ENCODE peak calls at places on chromosome X, in six cellular contexts. K is HCT116, N is GM12878, A is GM23338, V is A549, O is SK-N-SH. E is an unnamed sample.

GRCh38 chrX:47321386-47321785 is 49.0 kb upstream of the ZNF157 start:
- DNase-seq in V (no peak), A (peak), O (no peak), K (no peak), N (no peak), E (no peak)

GRCh38 chrX:25083661-25084060 is 67.9 kb upstream of the ARX start:
- DNase-seq in K (no peak), A (no peak), O (no peak), V (peak), N (no peak), E (no peak)

GRCh38 chrX:31279359-31279758 is 207.5 kb upstream of the FTHL17 start:
- DNase-seq in A (peak), V (no peak), N (no peak), O (no peak), K (no peak), E (no peak)

GRCh38 chrX:68732906-68733493 is 85.5 kb downstream of the STARD8 start:
- DNase-seq in V (peak), O (peak), N (no peak), K (peak), A (peak), E (peak)

GRCh38 chrX:101028562-101028961 is 23.3 kb downstream of the TRMT2B start:
- DNase-seq in A (no peak), N (no peak), O (no peak), V (no peak), K (no peak), E (no peak)

GRCh38 chrX:153870791-153871360 is 15.1 kb downstream of the L1CAM start:
- DNase-seq in O (peak), A (no peak), K (no peak), V (no peak), N (no peak), E (no peak)

GRCh38 chrX:48956728-48957414 is 536 bp downstream of the OTUD5 start:
- DNase-seq in K (no peak), A (no peak), O (no peak), N (no peak), V (no peak), E (peak)

GRCh38 chrX:12701625-12702024 is 89.6 kb upstream of the PRPS2 start:
- DNase-seq in O (peak), V (peak), N (peak), K (peak), A (peak), E (peak)

GRCh38 chrX:47831788-47832187 is 4.9 kb upstream of the ZNF81 start:
- DNase-seq in N (no peak), O (peak), V (peak), A (peak), K (peak), E (peak)

GRCh38 chrX:6679988-6680387 is 145.1 kb upstream of the VCX3A start:
- DNase-seq in A (no peak), K (no peak), N (no peak), V (no peak), O (no peak), E (no peak)

GRCh38 chrX:19448077-19448476 is 67.2 kb downstream of the MAP3K15 start:
- DNase-seq in A (no peak), K (no peak), N (no peak), V (no peak), O (no peak), E (no peak)

GRCh38 chrX:109952985-109953905 is 49.7 kb upstream of the TMEM164 start:
- DNase-seq in O (no peak), K (no peak), N (peak), V (no peak), A (no peak), E (peak)

GRCh38 chrX:123217077-123217476 is 33.0 kb downstream of the GRIA3 start:
- DNase-seq in K (no peak), V (no peak), N (no peak), A (no peak), O (no peak), E (no peak)

GRCh38 chrX:7083468-7084396 is 63.8 kb upstream of the STS start:
- DNase-seq in K (peak), A (no peak), O (no peak), N (peak), V (no peak), E (peak)

GRCh38 chrX:29913647-29914046 is 301.7 kb upstream of the MAGEB2 start:
- DNase-seq in V (no peak), O (no peak), A (no peak), N (no peak), K (no peak), E (no peak)

GRCh38 chrX:19595036-19595435 is 79.7 kb upstream of the MAP3K15 start:
- DNase-seq in K (no peak), N (no peak), A (no peak), O (peak), V (no peak), E (no peak)

GRCh38 chrX:70208479-70208878 is 26.0 kb upstream of the AWAT1 start:
- DNase-seq in A (no peak), V (no peak), N (no peak), O (no peak), K (no peak), E (no peak)

GRCh38 chrX:47190445-47191269 is 3.0 kb upstream of the UBA1 start:
- DNase-seq in N (peak), O (peak), A (peak), K (peak), V (peak), E (peak)

GRCh38 chrX:16578218-16578617 is 71.7 kb upstream of the S100G start:
- DNase-seq in K (no peak), N (no peak), V (no peak), O (no peak), A (peak), E (no peak)

GRCh38 chrX:125378205-125378604 is 58.5 kb downstream of the TEX13C start:
- DNase-seq in K (no peak), A (peak), N (no peak), V (no peak), O (no peak), E (no peak)

GRCh38 chrX:153339662-153340061 is 5.7 kb downstream of the ZNF275 start:
- DNase-seq in K (no peak), V (no peak), A (no peak), N (no peak), O (no peak), E (no peak)

GRCh38 chrX:2676794-2677675 is 14.1 kb upstream of the CD99 start:
- DNase-seq in O (no peak), K (no peak), V (no peak), A (no peak), N (no peak), E (no peak)

GRCh38 chrX:1807301-1807731 is 192.5 kb downstream of the ASMT start:
- DNase-seq in O (no peak), A (peak), N (no peak), V (no peak), K (no peak), E (no peak)

GRCh38 chrX:155094468-155095061 is 23.3 kb downstream of the BRCC3 start:
- DNase-seq in N (no peak), O (peak), K (no peak), V (no peak), A (peak), E (no peak)

GRCh38 chrX:30951003-30951402 is 61.9 kb upstream of the TAB3 start:
- DNase-seq in K (no peak), O (no peak), N (no peak), V (no peak), A (no peak), E (no peak)

GRCh38 chrX:50812995-50813842 is 775 bp downstream of the SHROOM4 start:
- DNase-seq in N (no peak), A (peak), V (peak), O (peak), K (no peak), E (no peak)

GRCh38 chrX:50183891-50184290 is 16.9 kb downstream of the AKAP4 start:
- DNase-seq in O (no peak), V (no peak), K (no peak), N (no peak), A (no peak), E (no peak)

GRCh38 chrX:48890934-48891401 is 6.6 kb downstream of the TIMM17B start:
- DNase-seq in N (no peak), K (no peak), A (peak), O (peak), V (no peak), E (no peak)

GRCh38 chrX:114800719-114801118 is 216.7 kb downstream of the IL13RA2 start:
- DNase-seq in N (no peak), O (no peak), K (peak), V (no peak), A (no peak), E (peak)

GRCh38 chrX:137194164-137194563 is 160.4 kb upstream of the GPR101 start:
- DNase-seq in N (peak), O (peak), V (peak), A (peak), K (peak), E (peak)

GRCh38 chrX:31036895-31037294 is 34.9 kb downstream of the FTHL17 start:
- DNase-seq in O (peak), V (peak), N (no peak), K (peak), A (peak), E (peak)

GRCh38 chrX:101759000-101759399 is 99.3 kb upstream of the ARMCX2 start:
- DNase-seq in V (peak), A (peak), O (peak), K (peak), N (no peak), E (no peak)

GRCh38 chrX:69109706-69110635 is 55.3 kb downstream of the PJA1 start:
- DNase-seq in O (no peak), V (peak), N (no peak), K (peak), A (no peak), E (no peak)

GRCh38 chrX:101257448-101258259 is 33.5 kb downstream of the TAF7L start:
- DNase-seq in A (no peak), O (no peak), K (no peak), N (no peak), V (no peak), E (no peak)

GRCh38 chrX:86133761-86134160 is 14.5 kb upstream of the DACH2 start:
- DNase-seq in V (no peak), O (peak), K (no peak), A (peak), N (no peak), E (no peak)
- TF ChIP-seq REST in V (no peak), O (no peak), K (no peak), A (no peak), N (no peak), E (no peak)

DNA sequence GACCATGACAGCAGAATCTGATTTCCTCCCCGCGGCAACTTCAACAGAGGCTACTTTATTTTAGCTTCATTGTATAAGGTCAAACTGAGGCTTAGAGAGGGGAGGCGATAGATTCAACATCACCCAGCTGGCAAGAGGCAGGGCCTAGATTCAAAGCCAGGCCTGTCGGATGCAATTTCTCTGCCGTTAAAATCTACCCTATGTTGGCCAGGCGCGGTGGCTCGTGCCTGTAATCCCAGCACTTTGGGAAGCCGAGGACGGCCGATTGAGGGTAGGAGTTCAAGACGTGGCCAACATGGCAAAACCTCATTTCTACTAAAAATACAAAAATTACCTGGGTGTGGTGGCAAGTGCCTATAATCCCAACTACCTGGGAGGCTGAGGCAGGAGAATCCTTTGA is 182.2 kb downstream of the BCOR start:
- DNase-seq in V (no peak), A (no peak), K (no peak), N (no peak), O (no peak), E (no peak)
- TF ChIP-seq CTCF in V (no peak), A (no peak), K (no peak), N (no peak), O (no peak), E (no peak)

DNA sequence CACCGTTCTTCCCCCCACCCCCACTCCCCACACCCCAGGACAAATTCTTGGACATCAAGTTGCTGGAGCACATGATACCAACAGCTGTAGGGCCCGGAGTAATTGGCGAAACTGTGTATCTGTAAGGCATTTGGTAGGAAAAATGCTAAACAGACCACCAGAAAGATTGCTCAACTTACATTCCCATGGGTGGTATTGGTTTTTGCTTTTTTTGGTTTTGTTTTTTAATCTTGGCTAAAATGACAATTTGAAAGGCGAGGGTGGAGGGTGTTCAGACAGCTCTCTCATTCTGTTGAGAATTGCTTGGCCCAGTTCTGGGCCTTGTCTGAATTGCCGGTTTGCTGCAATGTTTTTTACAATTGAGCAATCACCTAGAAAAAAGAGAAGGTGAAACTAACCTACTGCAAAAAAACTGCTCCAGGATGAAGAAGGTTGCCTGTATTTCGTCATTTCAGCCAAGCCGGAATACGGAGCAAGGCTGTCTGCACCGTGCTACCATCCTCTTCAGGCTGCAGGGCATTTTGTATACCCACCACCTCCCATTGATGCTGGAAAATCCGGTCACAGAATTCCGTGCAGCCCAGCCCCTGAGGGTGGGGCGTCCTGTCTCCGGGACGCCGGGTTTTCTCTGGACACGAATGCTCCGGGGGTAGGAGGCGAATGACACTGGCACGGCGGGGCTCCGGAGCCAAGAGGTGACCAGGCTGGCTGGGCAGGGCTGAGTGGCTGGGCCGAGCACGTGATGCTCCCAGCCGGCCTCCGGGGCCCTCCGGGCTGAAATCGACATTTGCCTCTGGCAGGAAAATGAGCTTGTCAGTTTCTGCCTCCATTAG is at the start of gene CLCN4:
- DNase-seq in V (peak), A (peak), O (peak), N (no peak), K (peak), E (peak)
- H3K4me3 ChIP-seq in V (peak), A (peak), O (no peak), N (peak), K (peak), E (peak)

DNA sequence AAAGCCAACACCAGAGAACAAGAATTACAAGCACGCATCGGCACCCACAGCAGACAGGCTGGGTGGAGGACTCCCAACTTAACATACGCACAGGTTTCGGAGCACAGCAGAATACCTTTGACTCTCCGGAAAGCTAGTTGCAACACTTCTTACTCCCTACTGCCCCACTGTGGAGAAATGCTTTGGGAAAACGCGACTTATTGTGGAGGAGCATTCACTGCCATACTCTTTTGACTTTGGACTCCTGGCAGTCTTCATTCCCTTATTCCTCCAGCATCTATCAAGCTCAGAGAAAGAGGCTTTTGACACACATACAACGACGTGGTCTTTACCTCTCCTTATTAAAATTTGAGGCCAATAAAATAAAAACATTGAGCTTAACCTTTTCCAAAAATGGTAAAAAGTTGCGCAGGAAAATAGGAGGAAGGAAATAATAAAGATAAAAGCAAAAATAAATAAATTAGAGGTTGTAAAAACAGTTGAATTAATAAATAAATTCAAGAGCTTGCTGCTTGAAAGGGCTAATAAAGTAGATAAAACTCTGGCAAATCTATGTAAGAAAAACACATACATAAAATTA is 41.4 kb upstream of the GPC3 start:
- DNase-seq in O (peak), N (no peak), V (peak), K (peak), A (peak), E (peak)
- TF ChIP-seq REST in O (no peak), N (no peak), V (no peak), K (no peak), A (no peak), E (no peak)

DNA sequence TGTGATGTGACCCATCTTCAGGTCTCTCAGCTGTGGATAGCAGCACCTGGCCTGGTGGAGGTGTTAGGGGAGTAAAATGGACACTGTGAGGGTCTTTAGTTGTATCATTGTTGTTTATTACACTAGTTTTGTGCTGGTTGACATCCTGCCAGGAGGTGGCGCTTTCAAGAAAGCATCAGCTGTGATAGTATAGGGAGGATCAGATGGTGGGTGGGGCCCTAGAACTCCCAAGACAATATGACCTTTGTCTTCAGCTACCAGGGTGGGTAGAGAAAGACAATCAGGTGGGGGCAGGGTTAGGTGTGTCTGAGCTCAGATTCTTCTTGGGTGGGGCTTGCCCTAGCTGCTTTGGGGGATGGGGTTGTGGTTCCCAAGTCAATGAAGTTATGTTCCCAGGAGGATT is 162.8 kb downstream of the PPP1R2C start:
- DNase-seq in V (no peak), A (peak), N (no peak), O (no peak), K (peak), E (no peak)
- TF ChIP-seq CTCF in V (no peak), A (peak), N (peak), O (peak), K (peak), E (no peak)

GRCh38 chrX:120125444-120125843 is 9.7 kb upstream of the RHOXF1 start:
- DNase-seq in O (no peak), K (no peak), A (no peak), N (no peak), V (no peak), E (no peak)
- H3K4me3 ChIP-seq in O (no peak), K (no peak), A (no peak), N (no peak), V (no peak), E (no peak)

GRCh38 chrX:129750971-129751370 is 12.2 kb downstream of the XPNPEP2 start:
- DNase-seq in N (no peak), V (no peak), A (no peak), K (no peak), O (no peak), E (no peak)
- TF ChIP-seq REST in N (no peak), V (no peak), A (no peak), K (no peak), O (no peak), E (no peak)

GRCh38 chrX:45592067-45592466 is 391.4 kb upstream of the DIPK2B start:
- DNase-seq in O (no peak), K (no peak), V (no peak), A (no peak), N (no peak), E (no peak)
- TF ChIP-seq CTCF in O (no peak), K (no peak), V (no peak), A (no peak), N (no peak), E (no peak)

GRCh38 chrX:72273718-72274117 is 3.3 kb downstream of the RPS4X start:
- DNase-seq in V (no peak), O (no peak), A (no peak), K (no peak), N (no peak), E (no peak)
- H3K4me3 ChIP-seq in V (peak), O (peak), A (peak), K (no peak), N (peak), E (no peak)

DNA sequence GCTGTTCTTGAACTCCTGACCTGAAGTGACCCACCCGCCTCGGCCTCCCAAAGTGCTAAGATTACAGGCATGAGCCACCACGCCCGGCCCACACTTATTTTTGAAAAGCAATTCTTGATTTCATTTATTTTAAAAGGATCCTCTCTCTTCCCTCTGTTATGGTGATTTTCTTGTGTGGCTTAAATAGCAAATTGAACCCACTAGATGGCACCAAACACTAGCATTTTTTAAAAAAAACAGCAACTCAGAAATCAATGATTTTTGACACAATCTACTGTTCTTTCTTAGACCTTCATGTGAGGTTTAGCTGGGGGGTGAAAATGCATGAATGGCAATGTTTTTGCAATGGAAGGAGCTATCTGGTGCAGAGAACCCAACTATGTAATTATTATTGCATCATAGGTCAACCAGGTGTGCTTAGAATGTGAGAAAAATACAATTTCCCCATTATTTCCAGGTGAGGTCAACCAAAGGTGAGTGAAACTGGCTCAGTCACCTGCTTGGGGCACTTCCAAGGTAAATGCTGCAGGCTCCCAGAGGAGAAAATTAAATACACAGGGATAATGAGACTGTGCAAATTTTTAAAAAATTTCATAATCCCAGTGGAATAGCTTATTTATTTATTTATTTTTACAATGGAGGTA is 226.6 kb upstream of the PRKX start:
- DNase-seq in O (peak), A (peak), N (no peak), K (peak), V (no peak), E (no peak)
- TF ChIP-seq REST in O (no peak), A (no peak), N (no peak), K (no peak), V (no peak), E (no peak)